ENCODE peak calls at places on chromosomes 3 and 15, in ten cellular contexts. Q is uterus, R is A549, L is heart left ventricle, S is IMR-90, O is Peyer's patch, M is gastrocnemius medialis, B is sigmoid colon, U is endothelial cell of umbilical vein, W is adrenal gland. A is an unnamed sample.

GRCh38 chr15:96276438-96277210 is 53.9 kb upstream of the NR2F2 start:
- DNase-seq in Q (no peak), R (no peak), L (no peak), S (peak; percentile 85), O (no peak), M (no peak), B (no peak), U (peak; percentile 40), W (no peak), A (no peak)

GRCh38 chr15:91113036-91113435 is 13.0 kb downstream of the SV2B start:
- DNase-seq in Q (no peak), R (no peak), L (no peak), S (no peak), O (no peak), M (no peak), B (no peak), U (no peak), W (no peak), A (no peak)

GRCh38 chr15:62163847-62164499 is 1.1 kb downstream of the C2CD4B start:
- DNase-seq in Q (no peak), R (peak; percentile 13), L (peak; percentile 69), S (no peak), O (peak; percentile 47), M (no peak), B (no peak), U (peak; percentile 44), W (no peak), A (no peak)

GRCh38 chr15:62941719-62942118 is 100.8 kb upstream of the TPM1 start:
- DNase-seq in Q (no peak), R (no peak), L (no peak), S (peak; percentile 52), O (no peak), M (no peak), B (no peak), U (no peak), W (no peak), A (no peak)

GRCh38 chr15:25170781-25171110 is 216.0 kb downstream of the SNRPN start:
- DNase-seq in Q (no peak), R (no peak), L (peak; percentile 33), S (no peak), O (no peak), M (no peak), B (peak; percentile 52), U (no peak), W (peak; percentile 9), A (no peak)

GRCh38 chr3:182364323-182364722 is 429.0 kb upstream of the ATP11B start:
- DNase-seq in Q (no peak), R (no peak), L (no peak), S (no peak), O (no peak), M (no peak), B (no peak), U (no peak), W (no peak), A (peak; percentile 6)

GRCh38 chr15:48571510-48571909 is 74.0 kb downstream of the FBN1 start:
- DNase-seq in Q (no peak), R (no peak), L (no peak), S (no peak), O (no peak), M (no peak), B (no peak), U (no peak), W (no peak), A (no peak)

GRCh38 chr15:66673410-66674322 is 28.4 kb upstream of the SMAD6 start:
- DNase-seq in Q (no peak), R (peak; percentile 58), L (peak; percentile 74), S (no peak), O (peak; percentile 79), M (no peak), B (no peak), U (no peak), W (no peak), A (no peak)

GRCh38 chr3:196988241-196989029 is 19.8 kb upstream of the PIGZ start:
- DNase-seq in Q (no peak), R (peak; percentile 44), L (peak; percentile 56), S (no peak), O (peak; percentile 84), M (no peak), B (peak; percentile 40), U (no peak), W (no peak), A (no peak)

GRCh38 chr3:177792363-177793030 is 595.2 kb upstream of the TBL1XR1 start:
- DNase-seq in Q (no peak), R (no peak), L (no peak), S (peak; percentile 44), O (no peak), M (no peak), B (no peak), U (no peak), W (no peak), A (no peak)

GRCh38 chr3:112004664-112005063 is 5.9 kb downstream of the TAGLN3 start:
- DNase-seq in Q (no peak), R (no peak), L (no peak), S (no peak), O (peak; percentile 63), M (no peak), B (no peak), U (no peak), W (no peak), A (no peak)

GRCh38 chr15:100222349-100222715 is 119.4 kb downstream of the ADAMTS17 start:
- DNase-seq in Q (no peak), R (no peak), L (peak; percentile 7), S (no peak), O (no peak), M (no peak), B (no peak), U (no peak), W (no peak), A (no peak)

GRCh38 chr3:142210144-142210543 is 15.2 kb downstream of the GK5 start:
- DNase-seq in Q (no peak), R (no peak), L (no peak), S (no peak), O (no peak), M (no peak), B (peak; percentile 76), U (peak; percentile 75), W (no peak), A (no peak)

GRCh38 chr3:85808750-85809149 is 850.0 kb downstream of the CADM2 start:
- DNase-seq in Q (no peak), R (no peak), L (no peak), S (no peak), O (no peak), M (no peak), B (no peak), U (no peak), W (no peak), A (no peak)
- H3K27ac ChIP-seq in Q (no peak overlapping the region), R (no peak overlapping the region), L (no peak overlapping the region), S (no peak overlapping the region), O (no peak overlapping the region), M (no peak overlapping the region), B (no peak overlapping the region), U (no peak overlapping the region), W (no peak overlapping the region), A (no peak overlapping the region)

DNA sequence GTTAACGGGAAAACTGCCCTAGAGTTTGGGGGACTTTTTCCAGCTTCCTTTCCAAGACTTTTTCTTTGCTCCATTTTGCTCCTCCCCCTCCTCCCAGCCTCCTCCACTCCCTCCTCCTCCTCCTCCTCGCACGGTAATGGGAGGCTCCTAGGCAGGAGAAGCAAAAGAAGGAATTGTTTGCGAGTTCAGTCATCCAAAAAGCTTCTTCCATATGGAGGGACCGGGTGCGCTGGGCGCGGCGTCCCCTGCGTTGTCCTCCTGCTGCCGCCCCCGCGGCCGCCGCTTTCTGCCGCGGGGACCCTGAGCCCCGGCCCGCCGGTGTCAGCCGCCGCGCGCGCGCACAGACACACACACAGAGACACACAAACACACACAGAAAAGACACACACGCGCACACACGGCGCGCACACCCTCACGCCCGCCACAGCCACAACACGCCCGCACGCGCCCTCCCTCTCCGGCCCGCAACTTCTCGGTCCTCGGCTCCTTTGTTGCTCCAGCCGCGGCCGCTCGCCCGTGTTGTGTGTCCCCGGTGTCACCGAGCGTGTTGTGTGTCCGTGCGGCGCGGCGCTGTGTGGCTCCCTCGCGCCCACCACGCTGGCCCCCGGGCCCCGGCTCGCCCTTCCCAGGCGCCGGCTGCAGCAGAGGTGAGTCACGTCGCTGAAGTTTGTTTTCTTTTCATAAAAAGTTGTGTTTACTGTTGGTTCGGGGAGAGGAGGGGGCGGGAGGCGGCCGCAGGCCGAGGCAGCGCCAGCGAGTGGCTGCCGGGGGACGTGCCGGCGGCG is at the start of gene BOC:
- DNase-seq in Q (peak; percentile 51), R (peak; percentile 43), L (no peak), S (peak; percentile 68), O (no peak), M (no peak), B (peak; percentile 77), U (peak; percentile 10), W (no peak), A (no peak)
- TF ChIP-seq POLR2A in Q (peak; percentile 49), R (no peak), L (peak; percentile 40), S (peak; percentile 53), O (no peak), M (no peak), B (no peak), U (no peak), W (no peak), A (no peak)

GRCh38 chr3:167302710-167303109 is 77.4 kb downstream of the ZBBX start:
- DNase-seq in Q (no peak), R (no peak), L (no peak), S (no peak), O (no peak), M (no peak), B (no peak), U (no peak), W (no peak), A (no peak)

GRCh38 chr3:167300210-167300609 is 79.9 kb downstream of the ZBBX start:
- DNase-seq in Q (no peak), R (no peak), L (no peak), S (no peak), O (no peak), M (no peak), B (no peak), U (no peak), W (no peak), A (no peak)

GRCh38 chr3:167305340-167305739 is 74.8 kb downstream of the ZBBX start:
- DNase-seq in Q (no peak), R (no peak), L (no peak), S (no peak), O (no peak), M (no peak), B (no peak), U (no peak), W (no peak), A (no peak)

DNA sequence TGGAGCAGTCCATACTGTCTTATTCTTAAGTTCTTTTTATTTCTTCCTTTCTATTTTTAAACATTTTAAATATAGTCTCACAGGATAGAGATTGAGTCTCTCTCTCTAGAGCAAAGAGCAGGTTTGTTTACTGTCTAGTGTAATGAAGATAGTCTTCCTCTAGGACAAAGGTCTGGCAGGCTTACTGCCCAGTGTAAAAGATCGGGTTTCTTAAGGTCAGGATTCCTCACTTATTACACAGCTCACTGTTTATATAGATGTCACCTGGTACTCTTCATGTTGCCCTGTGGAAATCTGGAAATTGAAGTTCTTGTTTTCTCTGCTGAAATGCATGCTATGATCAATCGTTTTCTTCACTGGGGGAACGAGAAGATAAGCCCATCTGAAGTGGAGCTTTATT is 76.0 kb downstream of the ZBBX start:
- DNase-seq in Q (no peak), R (peak; percentile 0), L (no peak), S (no peak), O (no peak), M (peak; percentile 56), B (no peak), U (no peak), W (no peak), A (no peak)
- H3K27ac ChIP-seq in Q (no peak overlapping the region), R (no peak overlapping the region), L (peak overlapping the region; percentile 33), S (no peak overlapping the region), O (no peak overlapping the region), M (peak overlapping the region; percentile 65), B (no peak overlapping the region), U (no peak overlapping the region), W (no peak overlapping the region), A (no peak overlapping the region)

GRCh38 chr3:57951106-57951882 is 56.9 kb upstream of the FLNB start:
- DNase-seq in Q (peak; percentile 79), R (peak; percentile 74), L (peak; percentile 74), S (peak; percentile 89), O (peak; percentile 84), M (peak; percentile 48), B (peak; percentile 93), U (peak; percentile 95), W (peak; percentile 69), A (peak; percentile 32)
- TF ChIP-seq POLR2A in Q (peak; percentile 43), R (no peak), L (peak; percentile 21), S (no peak), O (no peak), M (no peak), B (no peak), U (no peak), W (no peak), A (no peak)

A was measured in tibial nerve.